ENCODE peak calls at places on chromosomes 1 and 21, in ten cellular contexts. T is HT-29; J is AG09309; D is CD8-positive, alpha-beta T cell; H is COR-L47; U is NCI-H146; A is NCI-H1105; L is GM12891; P is globus pallidus; R is activated T-cell treated with anti-CD3 and anti-CD28 coated beads, Interleukin-2, amount 50 U/mL, for 48 hours. M is an unnamed sample.

GRCh38 chr1:39183503-39184353 is 20.8 kb upstream of the MACF1 start:
- DNase-seq in P (no peak), U (peak), L (no peak), T (peak), D (peak), R (peak), H (peak), J (no peak), A (no peak), M (peak)

GRCh38 chr1:240539700-240540414 is 72.1 kb downstream of the GREM2 start:
- DNase-seq in L (no peak), R (no peak), A (no peak), D (no peak), U (peak), H (peak), J (no peak), T (no peak), P (no peak), M (no peak)

GRCh38 chr1:110235181-110235838 is 25.2 kb downstream of the KCNC4 start:
- DNase-seq in A (no peak), J (no peak), H (no peak), R (no peak), P (no peak), T (no peak), U (no peak), L (no peak), D (no peak), M (no peak)

GRCh38 chr1:236869911-236870310 is 74.8 kb downstream of the MTR start:
- DNase-seq in A (no peak), L (no peak), P (no peak), D (no peak), U (no peak), H (no peak), T (no peak), J (no peak), R (no peak), M (no peak)

GRCh38 chr1:160997323-160998038 is 23.5 kb downstream of the F11R start:
- DNase-seq in T (peak), U (peak), L (peak), P (peak), D (no peak), H (peak), J (no peak), A (no peak), R (peak), M (peak)

GRCh38 chr1:155706101-155706619 is 17.3 kb downstream of the DAP3 start:
- DNase-seq in L (no peak), R (no peak), A (no peak), T (no peak), U (no peak), D (no peak), J (no peak), H (no peak), P (no peak), M (no peak)

GRCh38 chr1:203187306-203188264 is 1.1 kb upstream of the CHI3L1 start:
- DNase-seq in P (peak), R (no peak), A (no peak), T (no peak), L (no peak), D (no peak), H (no peak), J (no peak), U (no peak), M (no peak)

GRCh38 chr1:31621872-31622730 is 4.6 kb downstream of the HCRTR1 start:
- DNase-seq in D (no peak), P (no peak), U (no peak), T (no peak), H (no peak), R (no peak), A (no peak), J (no peak), L (no peak), M (no peak)

GRCh38 chr1:228228601-228229074 is 20.8 kb downstream of the OBSCN start:
- DNase-seq in L (no peak), R (no peak), J (peak), D (no peak), T (peak), A (no peak), U (no peak), H (no peak), P (no peak), M (no peak)

GRCh38 chr1:229716692-229717091 is 90.6 kb downstream of the URB2 start:
- DNase-seq in P (peak), L (no peak), A (no peak), U (no peak), J (no peak), H (no peak), D (no peak), R (no peak), T (no peak), M (no peak)

GRCh38 chr1:228502522-228502921 is 15.3 kb downstream of the RNF187 start:
- DNase-seq in P (no peak), U (no peak), T (no peak), H (no peak), D (no peak), R (no peak), L (no peak), J (no peak), A (no peak), M (no peak)

GRCh38 chr1:64474639-64475038 is 4.7 kb downstream of the CACHD1 start:
- DNase-seq in J (no peak), T (no peak), A (peak), H (peak), U (no peak), R (no peak), D (no peak), P (peak), L (no peak), M (no peak)

GRCh38 chr1:187038789-187039188 is 210.0 kb downstream of the PLA2G4A start:
- DNase-seq in A (no peak), U (no peak), J (no peak), R (no peak), D (no peak), P (no peak), L (no peak), T (peak), H (no peak), M (no peak)

GRCh38 chr1:236039736-236040670 is 24.9 kb downstream of the NID1 start:
- DNase-seq in A (no peak), U (peak), H (no peak), L (no peak), T (no peak), P (no peak), D (no peak), J (no peak), R (no peak), M (no peak)

GRCh38 chr1:246254854-246255253 is 252.2 kb downstream of the SMYD3 start:
- DNase-seq in D (no peak), U (no peak), P (no peak), J (no peak), T (no peak), H (no peak), A (no peak), L (no peak), R (no peak), M (no peak)

GRCh38 chr21:35390013-35390776 is 341.1 kb upstream of the RUNX1 start:
- DNase-seq in R (no peak), P (no peak), J (peak), T (peak), L (no peak), D (no peak), H (peak), U (no peak), A (peak), M (peak)

GRCh38 chr1:177206831-177207230 is 36.1 kb downstream of the BRINP2 start:
- DNase-seq in H (no peak), A (no peak), L (no peak), R (no peak), D (no peak), T (no peak), U (no peak), P (no peak), J (peak), M (no peak)

GRCh38 chr1:210687582-210688279 is 359.0 kb downstream of the HHAT start:
- DNase-seq in L (no peak), T (no peak), D (no peak), A (no peak), J (peak), H (no peak), P (no peak), R (no peak), U (no peak), M (no peak)

GRCh38 chr1:246724001-246724724 is at the start of gene SCCPDH:
- DNase-seq in D (peak), R (peak), H (peak), P (peak), J (no peak), L (peak), A (peak), U (peak), T (peak), M (peak)

GRCh38 chr1:34784751-34785221 is 3.8 kb downstream of the GJB3 start:
- DNase-seq in J (no peak), L (no peak), H (no peak), T (no peak), P (no peak), R (no peak), A (no peak), U (no peak), D (no peak), M (no peak)

M was measured in NAMALWA.